ENCODE peak calls at places on chromosomes 2 and 18, in eight cellular contexts. G, L, N, H, Y, P, W and I are unnamed samples.

GRCh38 chr2:26058390-26058789 is 24.5 kb downstream of the RAB10 start:
- DNase-seq in P (no peak), G (no peak), N (no peak), Y (no peak), L (no peak), W (no peak), H (no peak), I (no peak)

GRCh38 chr2:241546771-241547498 is 11.6 kb upstream of the BOK start:
- DNase-seq in H (no peak), G (peak), P (peak), W (peak), L (no peak), Y (peak), N (peak), I (peak)

GRCh38 chr2:134927195-134927594 is 8.6 kb downstream of the CCNT2 start:
- DNase-seq in W (no peak), H (no peak), L (no peak), N (no peak), G (peak), P (peak), Y (peak), I (peak)

GRCh38 chr18:46676162-46676830 is 19.3 kb upstream of the LOXHD1 start:
- DNase-seq in P (no peak), L (no peak), W (no peak), G (peak), N (no peak), Y (peak), H (no peak), I (no peak)

GRCh38 chr18:70289351-70290330 is 796 bp downstream of the SOCS6 start:
- DNase-seq in L (peak), G (peak), P (peak), W (peak), Y (peak), H (peak), N (peak), I (no peak)

GRCh38 chr2:15633971-15634346 is 42.3 kb downstream of the DDX1 start:
- DNase-seq in W (no peak), Y (no peak), N (no peak), P (no peak), H (no peak), G (no peak), L (no peak), I (no peak)

GRCh38 chr2:27509326-27509725 is 12.7 kb downstream of the GCKR start:
- DNase-seq in P (peak), L (no peak), N (no peak), Y (peak), W (no peak), H (no peak), G (peak), I (peak)

GRCh38 chr2:142165790-142166189 is 35.0 kb upstream of the LRP1B start:
- DNase-seq in P (peak), H (peak), Y (peak), W (no peak), N (peak), G (peak), L (no peak), I (no peak)

GRCh38 chr2:8002765-8003393 is 679.0 kb upstream of the ID2 start:
- DNase-seq in H (peak), Y (peak), P (no peak), N (no peak), W (no peak), L (no peak), G (no peak), I (no peak)

GRCh38 chr2:173298536-173299097 is 56.1 kb upstream of the CDCA7 start:
- DNase-seq in N (peak), W (no peak), P (no peak), G (no peak), Y (peak), L (no peak), H (no peak), I (no peak)

GRCh38 chr2:54468643-54469042 is 12.5 kb downstream of the SPTBN1 start:
- DNase-seq in Y (peak), L (no peak), P (peak), H (no peak), N (no peak), G (peak), W (no peak), I (no peak)

GRCh38 chr2:239548491-239548890 is 147.7 kb upstream of the HDAC4 start:
- DNase-seq in P (no peak), G (no peak), H (no peak), Y (no peak), W (no peak), L (peak), N (no peak), I (no peak)

GRCh38 chr2:150981826-150982225 is 279.8 kb downstream of the RBM43 start:
- DNase-seq in H (no peak), G (peak), W (no peak), L (no peak), P (peak), N (no peak), Y (peak), I (peak)

GRCh38 chr2:23657934-23658333 is 269.0 kb downstream of the ATAD2B start:
- DNase-seq in H (no peak), L (no peak), G (no peak), N (no peak), W (no peak), P (no peak), Y (no peak), I (no peak)

GRCh38 chr2:25290811-25291510 is 50.8 kb downstream of the DNMT3A start:
- DNase-seq in Y (peak), L (peak), P (no peak), H (no peak), N (no peak), G (no peak), W (no peak), I (peak)

GRCh38 chr2:151914989-151915628 is 86.9 kb upstream of the ARL5A start:
- DNase-seq in Y (no peak), P (no peak), H (no peak), G (no peak), L (no peak), W (no peak), N (peak), I (no peak)

GRCh38 chr2:173149491-173149890 is 73.8 kb downstream of the MAP3K20 start:
- DNase-seq in N (no peak), H (no peak), W (no peak), G (no peak), P (no peak), Y (no peak), L (no peak), I (no peak)

GRCh38 chr18:73859998-73860397 is 287.6 kb downstream of the FBXO15 start:
- DNase-seq in H (no peak), N (no peak), L (no peak), W (no peak), Y (no peak), G (no peak), P (no peak), I (no peak)

GRCh38 chr2:234905547-234906260 is 46.1 kb upstream of the SH3BP4 start:
- DNase-seq in L (no peak), H (no peak), P (peak), N (no peak), Y (peak), W (peak), G (no peak), I (no peak)

GRCh38 chr2:54558188-54558975 is 102.3 kb downstream of the SPTBN1 start:
- DNase-seq in W (peak), Y (peak), H (peak), G (peak), L (peak), N (peak), P (peak), I (no peak)

GRCh38 chr2:169345507-169346120 is 16.7 kb downstream of the LRP2 start:
- DNase-seq in P (no peak), L (no peak), N (no peak), Y (no peak), H (no peak), W (no peak), G (no peak), I (no peak)
- H3K4me3 ChIP-seq in P (no peak), L (no peak), N (no peak), Y (no peak), H (no peak), W (no peak), G (no peak), I (no peak)

DNA sequence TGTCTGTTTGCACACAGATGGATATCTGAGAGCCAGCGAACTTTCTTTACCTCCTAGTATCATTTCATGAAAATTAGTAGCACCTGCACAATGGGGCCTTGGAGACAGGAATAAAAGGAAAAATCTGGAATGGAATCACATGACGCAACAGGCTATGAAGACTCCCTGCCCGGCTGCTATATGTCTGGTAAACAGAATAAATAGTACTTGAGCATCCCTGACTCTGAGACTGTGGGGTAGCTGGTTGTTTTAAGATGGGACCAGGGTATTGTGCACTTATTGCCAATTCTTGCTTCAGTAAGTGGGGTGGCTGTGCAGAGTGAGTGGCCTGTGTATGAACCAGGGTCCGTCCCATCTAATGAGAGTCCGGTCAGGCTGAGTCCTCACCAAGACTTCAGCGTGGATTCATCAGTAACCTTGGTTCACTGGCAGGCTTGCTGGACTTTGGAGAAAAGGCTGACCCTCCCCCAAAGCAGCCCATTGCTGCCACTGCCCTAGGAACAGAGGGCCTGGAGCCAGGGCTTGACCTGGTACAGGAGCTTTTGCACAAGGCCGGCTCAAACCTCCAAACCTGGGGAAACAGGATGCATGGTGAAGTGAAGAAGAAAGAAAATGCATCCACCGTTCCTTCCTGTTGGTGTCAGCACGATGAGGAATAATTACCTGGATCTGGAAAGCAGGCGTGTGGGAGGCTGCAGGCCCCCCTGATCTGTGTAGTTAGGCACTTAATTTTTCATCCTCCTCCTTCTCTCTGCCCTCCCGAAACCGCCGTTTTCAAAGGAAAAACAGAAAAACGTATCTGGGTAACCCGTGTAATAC is 147.4 kb downstream of the TGIF1 start:
- DNase-seq in L (no peak), H (no peak), W (no peak), P (no peak), G (no peak), N (no peak), Y (no peak), I (no peak)
- H3K4me3 ChIP-seq in L (no peak), H (no peak), W (no peak), P (no peak), G (no peak), N (no peak), Y (no peak), I (no peak)

GRCh38 chr2:219482674-219483405 is 15.9 kb upstream of the GMPPA start:
- DNase-seq in L (no peak), N (no peak), W (no peak), P (no peak), Y (no peak), G (no peak), H (no peak), I (no peak)

GRCh38 chr2:219483451-219484342 is 15.0 kb upstream of the GMPPA start:
- DNase-seq in N (peak), G (no peak), W (no peak), H (no peak), Y (no peak), L (no peak), P (no peak), I (no peak)

GRCh38 chr2:219486424-219486959 is 12.2 kb upstream of the GMPPA start:
- DNase-seq in G (no peak), N (peak), P (no peak), L (no peak), H (no peak), W (no peak), Y (no peak), I (no peak)

GRCh38 chr2:219485201-219485580 is 13.5 kb upstream of the GMPPA start:
- DNase-seq in Y (no peak), H (no peak), P (no peak), L (no peak), N (no peak), W (no peak), G (no peak), I (no peak)

GRCh38 chr2:219484343-219485200 is 14.1 kb upstream of the GMPPA start:
- DNase-seq in N (peak), W (no peak), P (no peak), H (no peak), L (no peak), Y (no peak), G (no peak), I (no peak)
- H3K4me3 ChIP-seq in N (peak), W (peak), P (no peak), H (no peak), L (no peak), Y (no peak), G (peak), I (peak)

GRCh38 chr2:104854507-104855173 is 725 bp downstream of the POU3F3 start:
- DNase-seq in P (no peak), H (no peak), N (peak), G (no peak), L (no peak), W (no peak), Y (no peak), I (no peak)

GRCh38 chr2:104853926-104854506 is at the start of gene POU3F3:
- DNase-seq in G (no peak), Y (peak), N (peak), P (peak), W (peak), L (peak), H (peak), I (peak)

GRCh38 chr2:104856973-104857261 is 3.0 kb downstream of the POU3F3 start:
- DNase-seq in H (peak), W (no peak), Y (no peak), L (no peak), N (no peak), P (no peak), G (no peak), I (no peak)

GRCh38 chr2:104856086-104856972 is 2.4 kb downstream of the POU3F3 start:
- DNase-seq in Y (no peak), L (no peak), G (no peak), W (no peak), H (no peak), P (no peak), N (peak), I (no peak)

GRCh38 chr2:104855174-104856085 is 1.5 kb downstream of the POU3F3 start:
- DNase-seq in G (no peak), H (no peak), N (peak), L (no peak), Y (no peak), P (no peak), W (no peak), I (no peak)
- H3K4me3 ChIP-seq in G (no peak), H (no peak), N (peak), L (peak), Y (peak), P (no peak), W (no peak), I (no peak)

GRCh38 chr18:22559414-22560282 is 141.9 kb upstream of the CTAGE1 start:
- DNase-seq in P (peak), H (no peak), Y (peak), G (peak), L (peak), N (peak), W (peak), I (no peak)

GRCh38 chr18:22558945-22559385 is 141.2 kb upstream of the CTAGE1 start:
- DNase-seq in P (peak), Y (peak), H (no peak), G (peak), L (peak), N (peak), W (peak), I (no peak)

GRCh38 chr18:22557160-22557941 is 139.6 kb upstream of the CTAGE1 start:
- DNase-seq in W (no peak), L (no peak), Y (peak), N (peak), P (no peak), G (no peak), H (no peak), I (no peak)

GRCh38 chr18:22560797-22561196 is 143.1 kb upstream of the CTAGE1 start:
- DNase-seq in H (no peak), W (no peak), Y (no peak), N (no peak), L (no peak), G (no peak), P (no peak), I (no peak)

DNA sequence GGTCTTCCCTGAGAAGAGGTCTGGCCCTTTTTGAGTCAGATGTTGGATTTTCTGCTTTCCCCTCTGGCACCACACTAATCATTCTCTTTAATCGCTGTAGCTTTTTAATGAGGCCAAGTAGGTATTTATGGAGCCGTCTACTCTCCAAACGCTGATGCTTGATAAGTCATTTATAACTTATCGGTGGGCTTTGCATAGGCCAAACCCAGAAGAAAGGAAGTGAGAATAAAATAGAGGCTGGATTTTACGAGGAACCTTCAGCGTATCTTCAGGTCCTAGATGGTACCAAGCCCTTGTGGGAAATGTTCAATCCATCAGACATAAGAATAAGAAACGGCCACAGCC is 142.5 kb upstream of the CTAGE1 start:
- DNase-seq in H (no peak), N (no peak), Y (no peak), L (no peak), G (no peak), W (no peak), P (no peak), I (no peak)
- H3K4me3 ChIP-seq in H (no peak), N (peak), Y (peak), L (peak), G (peak), W (peak), P (peak), I (peak)

GRCh38 chr18:76589309-76589708 is 94.3 kb upstream of the ZNF516 start:
- DNase-seq in Y (no peak), W (no peak), G (no peak), P (no peak), N (no peak), L (no peak), H (no peak), I (no peak)

GRCh38 chr18:76587147-76587885 is 92.3 kb upstream of the ZNF516 start:
- DNase-seq in P (no peak), H (no peak), W (no peak), N (no peak), Y (no peak), G (no peak), L (no peak), I (no peak)

GRCh38 chr18:76592096-76592495 is 97.1 kb upstream of the ZNF516 start:
- DNase-seq in L (no peak), Y (no peak), P (no peak), G (no peak), N (no peak), W (no peak), H (no peak), I (no peak)

GRCh38 chr18:76589866-76590265 is 94.8 kb upstream of the ZNF516 start:
- DNase-seq in P (no peak), H (no peak), Y (no peak), N (no peak), L (no peak), G (no peak), W (no peak), I (no peak)

GRCh38 chr18:76588591-76589303 is 93.7 kb upstream of the ZNF516 start:
- DNase-seq in H (no peak), Y (peak), W (no peak), G (no peak), L (no peak), P (no peak), N (peak), I (no peak)
- H3K4me3 ChIP-seq in H (no peak), Y (peak), W (peak), G (peak), L (peak), P (peak), N (peak), I (peak)